ENCODE peak calls at places on chromosomes 5 and 9, in eight cellular contexts. S is right atrium auricular region, A is WERI-Rb-1, R is tibial nerve, L is GM23338, Y is neural progenitor cell, Z is hepatocyte, E is endothelial cell of umbilical vein. F is an unnamed sample.

GRCh38 chr5:95823738-95824609 is 1.4 kb upstream of the GLRX start:
- DNase-seq in S (peak), Y (no peak), Z (peak), R (peak), E (peak), A (no peak), L (peak), F (peak)

GRCh38 chr9:129828969-129829368 is 5.0 kb upstream of the TOR1A start:
- DNase-seq in Y (no peak), E (no peak), S (no peak), Z (no peak), L (no peak), A (no peak), R (no peak), F (no peak)

GRCh38 chr5:110441035-110441434 is 285.4 kb downstream of the TMEM232 start:
- DNase-seq in Y (peak), S (no peak), R (no peak), Z (peak), E (no peak), A (peak), L (peak), F (peak)

GRCh38 chr9:115425614-115426013 is 307.7 kb upstream of the TNC start:
- DNase-seq in R (no peak), A (no peak), E (no peak), Z (no peak), L (no peak), Y (no peak), S (no peak), F (no peak)

GRCh38 chr5:150075806-150076205 is 10.5 kb downstream of the CSF1R start:
- DNase-seq in R (no peak), Y (no peak), A (no peak), Z (no peak), E (no peak), L (no peak), S (peak), F (no peak)

GRCh38 chr9:76665458-76665857 is 98.8 kb upstream of the PCA3 start:
- DNase-seq in R (no peak), A (no peak), L (no peak), Y (no peak), S (no peak), Z (no peak), E (no peak), F (no peak)

GRCh38 chr5:172944741-172945140 is 14.5 kb upstream of the RPL26L1 start:
- DNase-seq in E (no peak), R (no peak), S (no peak), Y (no peak), A (no peak), Z (no peak), L (no peak), F (no peak)

GRCh38 chr9:18799420-18799819 is 233.6 kb downstream of the SAXO1 start:
- DNase-seq in Z (no peak), R (no peak), Y (no peak), A (no peak), L (no peak), E (no peak), S (no peak), F (no peak)

GRCh38 chr5:113371788-113372196 is 63.0 kb downstream of the TSSK1B start:
- DNase-seq in E (peak), L (no peak), R (no peak), Z (no peak), S (no peak), Y (no peak), A (no peak), F (no peak)

GRCh38 chr9:35335164-35335563 is 154.7 kb upstream of the RUSC2 start:
- DNase-seq in L (no peak), R (no peak), A (no peak), Y (no peak), E (peak), S (no peak), Z (no peak), F (no peak)

GRCh38 chr9:72843525-72844439 is 109.1 kb downstream of the ALDH1A1 start:
- DNase-seq in L (peak), Z (peak), R (no peak), E (no peak), A (no peak), S (no peak), Y (no peak), F (no peak)

GRCh38 chr5:60102961-60103683 is 209.6 kb upstream of the PDE4D start:
- DNase-seq in Y (no peak), A (no peak), S (no peak), Z (no peak), L (no peak), E (no peak), R (no peak), F (no peak)

GRCh38 chr5:140672455-140673186 is 755 bp downstream of the DND1 start:
- DNase-seq in R (no peak), L (peak), Y (peak), A (no peak), S (no peak), E (peak), Z (peak), F (no peak)

GRCh38 chr9:125189011-125189360 is 617 bp downstream of the PPP6C start:
- DNase-seq in L (peak), R (no peak), S (no peak), A (peak), Y (peak), E (peak), Z (peak), F (peak)

GRCh38 chr5:179878222-179879002 is 19.8 kb upstream of the MRNIP start:
- DNase-seq in Z (no peak), S (no peak), R (no peak), L (no peak), A (no peak), Y (no peak), E (no peak), F (no peak)

GRCh38 chr9:125436613-125437443 is 175.2 kb downstream of the GAPVD1 start:
- DNase-seq in Z (no peak), R (no peak), E (no peak), L (no peak), A (no peak), Y (no peak), S (no peak), F (no peak)

GRCh38 chr5:140351609-140352334 is 5.4 kb upstream of the HBEGF start:
- DNase-seq in Y (peak), E (peak), S (no peak), L (peak), A (peak), R (peak), Z (peak), F (peak)

GRCh38 chr5:172778223-172778814 is 7.3 kb upstream of the DUSP1 start:
- DNase-seq in S (no peak), A (peak), Z (peak), Y (no peak), E (peak), L (no peak), R (peak), F (peak)

GRCh38 chr9:104075801-104076753 is 18.0 kb upstream of the SMC2 start:
- DNase-seq in R (no peak), Y (no peak), Z (peak), S (no peak), E (no peak), L (no peak), A (no peak), F (peak)

GRCh38 chr5:150116667-150117395 is 30.5 kb upstream of the CSF1R start:
- DNase-seq in A (no peak), E (no peak), Z (no peak), R (no peak), L (no peak), Y (peak), S (peak), F (peak)

GRCh38 chr9:89548210-89548609 is 50.3 kb upstream of the SEMA4D start:
- DNase-seq in A (no peak), E (no peak), R (no peak), Z (no peak), S (no peak), L (no peak), Y (no peak), F (peak)

GRCh38 chr5:3386676-3387075 is 209.0 kb upstream of the IRX1 start:
- DNase-seq in R (no peak), Z (no peak), S (peak), Y (no peak), E (no peak), A (no peak), L (no peak), F (no peak)

GRCh38 chr9:120980951-120981350 is 54.4 kb upstream of the TRAF1 start:
- DNase-seq in Y (no peak), R (no peak), Z (no peak), A (no peak), S (no peak), E (no peak), L (peak), F (no peak)

GRCh38 chr5:27377626-27378025 is 339.2 kb upstream of the CDH9 start:
- DNase-seq in E (no peak), Z (peak), A (no peak), R (no peak), S (no peak), Y (no peak), L (peak), F (no peak)

GRCh38 chr5:137565450-137565849 is 66.3 kb upstream of the SPOCK1 start:
- DNase-seq in Z (no peak), S (no peak), R (no peak), E (no peak), L (no peak), A (no peak), Y (no peak), F (no peak)

GRCh38 chr9:83066771-83067170 is 3.8 kb upstream of the RASEF start:
- DNase-seq in S (no peak), R (no peak), Z (peak), A (no peak), E (no peak), L (no peak), Y (no peak), F (peak)

GRCh38 chr5:78621269-78621871 is 27.2 kb downstream of the LHFPL2 start:
- DNase-seq in Z (no peak), A (no peak), Y (no peak), L (no peak), R (no peak), E (no peak), S (no peak), F (no peak)

GRCh38 chr5:126912607-126913006 is 117.8 kb downstream of the MARCHF3 start:
- DNase-seq in L (no peak), Y (no peak), Z (no peak), R (no peak), S (no peak), A (no peak), E (no peak), F (no peak)

GRCh38 chr9:1647776-1648175 is 367.4 kb upstream of the SMARCA2 start:
- DNase-seq in Z (no peak), Y (no peak), A (no peak), R (no peak), L (no peak), S (no peak), E (no peak), F (peak)

GRCh38 chr5:154309361-154309725 is 118.8 kb downstream of the GALNT10 start:
- DNase-seq in R (no peak), S (no peak), L (no peak), Z (no peak), Y (no peak), E (peak), A (no peak), F (no peak)

GRCh38 chr9:93612796-93613154 is 36.4 kb downstream of the PHF2 start:
- DNase-seq in R (no peak), S (peak), Y (no peak), E (peak), Z (no peak), A (no peak), L (no peak), F (no peak)

GRCh38 chr9:132793606-132794580 is 84.2 kb downstream of the AK8 start:
- DNase-seq in R (no peak), Y (no peak), Z (no peak), S (no peak), E (no peak), L (no peak), A (no peak), F (no peak)

GRCh38 chr5:170293273-170293672 is 4.3 kb downstream of the LCP2 start:
- DNase-seq in S (no peak), Z (no peak), L (no peak), E (no peak), R (no peak), Y (no peak), A (no peak), F (no peak)

GRCh38 chr5:167207081-167207480 is 1084.4 kb upstream of the WWC1 start:
- DNase-seq in R (no peak), Z (no peak), E (no peak), L (no peak), A (no peak), Y (no peak), S (no peak), F (no peak)

GRCh38 chr5:126398791-126399190 is 24.4 kb upstream of the GRAMD2B start:
- DNase-seq in Y (no peak), L (no peak), E (no peak), A (no peak), R (no peak), Z (no peak), S (no peak), F (no peak)

DNA sequence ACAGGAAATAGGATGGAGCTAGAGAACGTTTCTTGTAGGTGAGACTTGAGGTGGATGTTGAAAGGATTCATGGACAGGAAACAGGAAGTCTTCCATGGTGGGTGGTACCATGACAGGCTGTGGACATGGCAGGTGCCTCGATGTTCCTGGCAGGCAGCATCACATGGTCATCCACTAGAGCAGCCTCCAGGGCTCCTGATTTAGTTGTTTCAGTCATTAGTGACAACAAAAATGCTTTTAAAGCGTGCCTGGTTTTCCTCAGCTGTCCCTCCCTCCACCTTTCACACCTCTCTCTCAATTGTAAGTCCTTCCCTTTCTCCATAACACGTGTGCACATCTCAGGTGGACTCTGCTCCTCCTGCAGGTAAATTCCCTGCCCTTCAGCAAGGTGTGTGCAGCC is 25.2 kb upstream of the ASPN start:
- DNase-seq in R (no peak), E (no peak), S (no peak), A (no peak), L (no peak), Y (no peak), Z (no peak), F (no peak)
- H3K27ac ChIP-seq in R (peak), E (no peak), S (peak), A (no peak), L (no peak), Y (no peak), Z (no peak), F (peak)

GRCh38 chr9:28073278-28073677 is 500.0 kb upstream of the C9orf72 start:
- DNase-seq in A (peak), R (peak), E (peak), Z (peak), L (peak), Y (peak), S (no peak), F (peak)
- TF ChIP-seq CTCF in A (peak), R (peak), E (peak), Z (peak), L (peak), Y (peak), S (no peak), F (peak)

DNA sequence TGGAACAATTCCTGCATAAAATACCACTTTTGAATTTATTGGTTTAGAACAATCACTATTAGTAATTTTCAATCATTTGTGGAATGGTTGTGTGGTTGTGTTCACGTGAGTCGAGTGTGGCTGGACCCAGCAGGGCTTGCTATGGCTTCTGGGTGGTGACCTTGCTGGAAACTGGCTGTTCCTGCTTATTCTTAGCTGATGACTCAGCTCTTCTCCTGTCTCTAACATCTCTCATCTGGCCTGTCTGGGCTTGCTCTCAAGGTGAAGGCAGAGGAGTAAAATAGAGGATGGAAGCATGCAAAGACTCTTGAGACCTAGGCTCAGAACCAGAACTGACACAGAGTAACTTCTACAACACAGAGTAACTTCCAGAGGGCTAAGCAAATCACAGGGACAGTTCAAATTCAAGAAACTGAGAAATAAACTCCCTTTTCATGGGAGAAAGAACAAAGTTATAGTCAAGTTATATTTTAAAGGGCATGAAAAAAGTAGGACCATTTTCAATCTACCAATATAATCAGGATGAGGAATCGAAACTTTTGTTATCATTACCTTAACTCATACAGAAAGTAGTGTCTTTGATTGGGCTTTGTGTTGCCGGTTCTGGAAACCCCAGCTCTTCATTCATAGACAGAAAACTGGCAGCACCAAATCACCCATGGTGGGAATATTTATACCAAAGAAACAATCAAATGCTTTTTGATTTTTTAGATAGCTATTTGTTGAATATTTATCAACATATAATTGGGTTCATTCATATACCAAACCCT is 665.1 kb downstream of the CDH18 start:
- DNase-seq in S (no peak), E (no peak), Y (no peak), L (peak), Z (peak), A (peak), R (no peak), F (peak)
- H3K27ac ChIP-seq in S (no peak), E (no peak), Y (no peak), L (no peak), Z (no peak), A (no peak), R (no peak), F (peak)

GRCh38 chr5:115884704-115885103 is 43.0 kb downstream of the AP3S1 start:
- DNase-seq in S (no peak), Z (no peak), R (no peak), Y (no peak), E (no peak), A (no peak), L (no peak), F (no peak)

GRCh38 chr5:115888027-115888426 is 46.3 kb downstream of the AP3S1 start:
- DNase-seq in L (peak), R (no peak), S (no peak), Z (no peak), E (peak), A (no peak), Y (no peak), F (no peak)
- TF ChIP-seq CTCF in L (peak), R (no peak), S (no peak), Z (peak), E (no peak), A (no peak), Y (peak), F (no peak)

DNA sequence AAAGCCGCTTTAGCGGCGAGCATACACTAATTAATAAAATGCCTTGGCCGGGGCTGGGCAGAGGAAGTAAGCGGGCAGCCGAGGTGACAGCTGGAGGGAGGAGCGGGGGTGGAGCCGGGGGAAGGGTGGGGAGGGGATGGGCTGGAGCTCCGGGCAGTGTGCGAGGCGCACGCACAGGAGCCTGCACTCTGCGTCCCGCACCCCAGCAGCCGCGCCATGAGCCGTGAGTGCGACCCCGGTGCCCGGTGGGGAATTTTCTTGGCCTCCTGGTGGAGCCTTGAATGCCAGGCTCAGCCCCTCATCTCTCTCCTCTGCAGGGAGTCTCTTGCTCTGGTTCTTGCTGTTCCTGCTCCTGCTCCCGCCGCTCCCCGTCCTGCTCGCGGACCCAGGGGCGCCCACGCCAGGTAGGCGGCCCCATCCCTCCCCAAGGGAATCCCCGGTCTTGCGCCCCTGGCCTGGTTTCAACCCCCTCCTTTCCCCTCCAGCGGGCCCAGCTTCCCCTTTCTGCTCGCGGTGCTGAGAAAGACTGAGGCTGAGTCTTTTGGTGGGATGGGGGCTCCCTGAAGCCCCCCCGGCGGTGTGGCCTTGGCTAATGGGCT is at the start of gene PTGS1:
- DNase-seq in L (peak), Z (peak), E (peak), R (no peak), S (peak), A (peak), Y (peak), F (peak)
- H3K27ac ChIP-seq in L (no peak), Z (no peak), E (no peak), R (no peak), S (peak), A (no peak), Y (no peak), F (no peak)

GRCh38 chr9:68683433-68683832 is 21.6 kb upstream of the PIP5K1B start:
- DNase-seq in E (no peak), R (no peak), A (no peak), Y (no peak), S (no peak), Z (no peak), L (no peak), F (no peak)

GRCh38 chr9:68672625-68673024 is 32.4 kb upstream of the PIP5K1B start:
- DNase-seq in A (no peak), Y (no peak), S (no peak), Z (no peak), L (no peak), R (no peak), E (no peak), F (no peak)

GRCh38 chr9:68678430-68678829 is 26.6 kb upstream of the PIP5K1B start:
- DNase-seq in Y (peak), L (peak), R (no peak), E (peak), A (peak), Z (peak), S (no peak), F (no peak)
- TF ChIP-seq CTCF in Y (peak), L (peak), R (peak), E (peak), A (peak), Z (peak), S (peak), F (no peak)

DNA sequence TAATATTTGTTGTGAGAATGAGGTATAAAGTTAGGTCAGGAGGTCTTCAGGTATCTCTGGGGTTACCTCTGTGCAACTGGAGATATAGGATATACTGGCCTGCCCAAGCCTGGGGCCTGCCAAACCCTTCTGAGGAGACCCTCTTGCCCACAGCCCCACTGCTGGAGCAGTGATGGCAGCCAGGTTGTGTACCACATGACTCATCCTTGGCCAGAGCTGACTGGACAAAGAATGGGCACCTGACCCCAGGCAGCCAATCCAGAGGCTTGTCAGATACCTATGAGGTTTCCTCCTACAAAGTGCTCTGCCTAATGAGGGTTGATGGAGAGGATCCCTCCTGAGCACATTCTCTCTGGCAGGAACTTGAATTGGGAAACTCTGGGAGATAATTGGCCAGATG is 56.1 kb upstream of the TBC1D2 start:
- DNase-seq in Y (no peak), S (no peak), R (no peak), E (no peak), L (no peak), A (no peak), Z (no peak), F (no peak)
- H3K27ac ChIP-seq in Y (no peak), S (no peak), R (no peak), E (no peak), L (no peak), A (no peak), Z (no peak), F (no peak)

DNA sequence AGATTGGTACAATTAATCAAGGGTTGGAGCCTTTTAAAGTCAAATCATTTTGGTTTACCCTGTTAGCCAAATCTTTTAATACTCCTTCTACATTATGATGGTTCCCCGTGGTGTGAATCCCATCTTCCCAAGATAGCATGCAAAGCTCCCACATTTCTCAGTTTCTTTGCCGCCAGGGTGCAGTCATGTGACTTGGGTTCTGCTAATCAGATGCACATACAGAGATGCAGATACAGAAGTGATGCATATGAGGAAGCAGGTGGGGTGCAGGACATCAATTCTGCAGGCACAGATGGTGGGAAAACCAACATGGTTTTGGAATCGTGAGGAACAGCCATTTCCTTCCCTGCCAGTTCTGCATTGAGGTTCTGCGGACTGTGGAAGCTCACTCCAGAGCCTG is 8.4 kb upstream of the MAST4 start:
- DNase-seq in E (no peak), L (no peak), Y (no peak), A (peak), Z (no peak), S (no peak), R (no peak), F (no peak)
- TF ChIP-seq CTCF in E (no peak), L (no peak), Y (no peak), A (no peak), Z (no peak), S (no peak), R (no peak), F (no peak)